ENCODE peak calls at places on chromosomes 7 and 10, in seven cellular contexts. V is amygdala, J is RCC 7860, P is T-helper 17 cell, G is fibroblast of the aortic adventitia, U is prostate gland, E is mammary epithelial cell. T is an unnamed sample.

GRCh38 chr7:23353172-23353571 is 54.0 kb downstream of the MALSU1 start:
- DNase-seq in P (no peak), U (no peak), V (no peak), E (no peak), G (no peak), J (peak; percentile 53), T (no peak)

GRCh38 chr10:372566-372965 is 237.3 kb downstream of the ZMYND11 start:
- DNase-seq in U (no peak), E (no peak), V (no peak), G (no peak), P (no peak), J (no peak), T (no peak)

GRCh38 chr7:130895006-130895750 is 161.2 kb upstream of the KLF14 start:
- DNase-seq in V (no peak), P (no peak), U (no peak), J (no peak), E (no peak), G (no peak), T (no peak)

GRCh38 chr7:123633553-123633952 is 22.1 kb upstream of the LMOD2 start:
- DNase-seq in J (no peak), G (peak; percentile 88), V (no peak), U (no peak), P (no peak), E (peak; percentile 79), T (peak; percentile 34)

GRCh38 chr10:43170491-43170890 is 32.2 kb downstream of the CSGALNACT2 start:
- DNase-seq in V (no peak), G (peak; percentile 31), E (no peak), J (no peak), U (no peak), P (no peak), T (peak; percentile 55)

GRCh38 chr7:151089893-151090730 is 3.8 kb downstream of the AGAP3 start:
- DNase-seq in V (no peak), E (no peak), U (no peak), J (no peak), P (no peak), G (no peak), T (no peak)

GRCh38 chr10:74589226-74589673 is 237.2 kb upstream of the KAT6B start:
- DNase-seq in J (no peak), G (peak; percentile 100), E (peak; percentile 85), U (peak; percentile 60), P (peak; percentile 79), V (peak; percentile 48), T (peak; percentile 10)

GRCh38 chr7:31850066-31850465 is 163.1 kb downstream of the PPP1R17 start:
- DNase-seq in J (no peak), G (no peak), P (no peak), E (no peak), U (no peak), V (no peak), T (no peak)

GRCh38 chr7:133699390-133699789 is 427.8 kb upstream of the LRGUK start:
- DNase-seq in E (no peak), P (no peak), V (no peak), J (no peak), G (no peak), U (no peak), T (no peak)

GRCh38 chr10:124678566-124679240 is 65.5 kb downstream of the FAM53B start:
- DNase-seq in G (no peak), P (peak; percentile 34), E (no peak), V (no peak), U (no peak), J (no peak), T (no peak)